ENCODE peak calls at places on chromosomes 7 and 10, in five cellular contexts. O is breast epithelium, E is GM19239, M is NCI-H460, N is epithelial cell of esophagus. L is an unnamed sample.
A peak's percentile ranks its signal among the peaks of the same experiment; 100 is the strongest.

GRCh38 chr7:137084607-137085380 is 216.3 kb downstream of the CHRM2 start:
- DNase-seq in O (no peak), E (no peak), M (no peak), N (no peak), L (no peak)

GRCh38 chr10:45008524-45009161 is 7.9 kb downstream of the ZNF22 start:
- DNase-seq in O (no peak), E (peak; percentile 40), M (peak; percentile 84), N (peak; percentile 83), L (peak; percentile 32)

GRCh38 chr10:29392376-29393021 is 103.6 kb downstream of the LYZL1 start:
- DNase-seq in O (no peak), E (no peak), M (peak; percentile 31), N (peak; percentile 51), L (peak; percentile 71)

GRCh38 chr10:124983321-124983720 is 41.4 kb downstream of the ZRANB1 start:
- DNase-seq in O (no peak), E (no peak), M (no peak), N (no peak), L (peak; percentile 68)

GRCh38 chr10:12097791-12098190 is 29.0 kb downstream of the DHTKD1 start:
- DNase-seq in O (no peak), E (no peak), M (no peak), N (peak; percentile 40), L (no peak)

GRCh38 chr10:84537447-84537931 is 209.1 kb downstream of the CCSER2 start:
- DNase-seq in O (no peak), E (peak; percentile 46), M (peak; percentile 58), N (peak; percentile 68), L (peak; percentile 33)

GRCh38 chr7:155862516-155863257 is 50.4 kb upstream of the SHH start:
- DNase-seq in O (no peak), E (no peak), M (no peak), N (no peak), L (no peak)

GRCh38 chr10:49509904-49510303 is 29.0 kb downstream of the ERCC6 start:
- DNase-seq in O (no peak), E (no peak), M (no peak), N (peak; percentile 36), L (no peak)

GRCh38 chr10:75234683-75235374 is 928 bp downstream of the COMTD1 start:
- DNase-seq in O (no peak), E (no peak), M (no peak), N (no peak), L (peak; percentile 81)

GRCh38 chr7:136142583-136142982 is 165.4 kb upstream of the MTPN start:
- DNase-seq in O (no peak), E (no peak), M (no peak), N (no peak), L (no peak)

L was measured in trophoblast cell.